ENCODE peak calls at places on chromosomes 4 and X, in five cellular contexts. H is stomach, C is GM13976, Z is heart left ventricle, O is ovary. Q is an unnamed sample.

GRCh38 chrX:23822397-23822796 is 39.4 kb downstream of the SAT1 start:
- DNase-seq in O (no peak), Z (no peak), C (no peak), H (no peak), Q (no peak)

GRCh38 chr4:7313361-7313811 is 121.0 kb downstream of the SORCS2 start:
- DNase-seq in Z (no peak), H (no peak), O (peak; percentile 62), C (no peak), Q (no peak)

GRCh38 chrX:114611018-114611619 is 27.2 kb downstream of the HTR2C start:
- DNase-seq in Z (peak; percentile 15), C (peak; percentile 41), O (no peak), H (peak; percentile 32), Q (no peak)

GRCh38 chrX:47366051-47366722 is 4.2 kb upstream of the ZNF157 start:
- DNase-seq in Z (peak; percentile 67), C (peak; percentile 72), O (peak; percentile 68), H (peak; percentile 47), Q (peak; percentile 58)

GRCh38 chrX:105872921-105873320 is 50.6 kb downstream of the NRK start:
- DNase-seq in H (no peak), Z (no peak), O (no peak), C (no peak), Q (no peak)

GRCh38 chrX:13791559-13791958 is 25.3 kb downstream of the GPM6B start:
- DNase-seq in O (no peak), H (no peak), C (no peak), Z (no peak), Q (no peak)

GRCh38 chr4:124711469-124712416 is 789 bp downstream of the ANKRD50 start:
- DNase-seq in C (peak; percentile 27), O (no peak), H (peak; percentile 55), Z (peak; percentile 30), Q (peak; percentile 69)

GRCh38 chr4:80097395-80098177 is 24.6 kb upstream of the ANTXR2 start:
- DNase-seq in O (no peak), Z (peak; percentile 74), H (no peak), C (no peak), Q (no peak)

GRCh38 chr4:75844151-75844662 is 58.0 kb downstream of the PPEF2 start:
- DNase-seq in C (no peak), Z (no peak), H (no peak), O (no peak), Q (no peak)

GRCh38 chr4:2802618-2803531 is 10.0 kb downstream of the SH3BP2 start:
- DNase-seq in C (no peak), Z (no peak), H (no peak), O (no peak), Q (peak; percentile 53)

GRCh38 chrX:19072372-19072771 is 49.9 kb downstream of the ADGRG2 start:
- DNase-seq in H (no peak), Z (no peak), O (no peak), C (no peak), Q (no peak)

GRCh38 chr4:70925899-70926635 is 23.9 kb downstream of the MOB1B start:
- DNase-seq in C (peak; percentile 50), H (no peak), O (no peak), Z (no peak), Q (no peak)

GRCh38 chrX:821311-822178 is 191.0 kb downstream of the SHOX start:
- DNase-seq in C (no peak), Z (no peak), H (no peak), O (no peak), Q (no peak)

GRCh38 chrX:11579856-11580595 is 85.7 kb downstream of the ARHGAP6 start:
- DNase-seq in C (no peak), O (no peak), H (no peak), Z (no peak), Q (no peak)

GRCh38 chr4:1215347-1216075 is 33.4 kb downstream of the CTBP1 start:
- DNase-seq in O (no peak), Z (no peak), C (peak; percentile 71), H (peak; percentile 43), Q (no peak)

GRCh38 chr4:82591592-82591991 is 29.8 kb upstream of the TMEM150C start:
- DNase-seq in H (no peak), C (no peak), O (no peak), Z (no peak), Q (no peak)

GRCh38 chrX:22628275-22628674 is 355.6 kb downstream of the CBLL2 start:
- DNase-seq in Z (peak; percentile 26), H (no peak), C (no peak), O (no peak), Q (no peak)

GRCh38 chr4:128335541-128335940 is 47.9 kb upstream of the PGRMC2 start:
- DNase-seq in Z (no peak), O (no peak), C (no peak), H (no peak), Q (no peak)

GRCh38 chr4:15197005-15197404 is 194.7 kb downstream of the CPEB2 start:
- DNase-seq in O (no peak), H (no peak), C (no peak), Z (no peak), Q (no peak)

GRCh38 chr4:176002007-176002623 is 63.5 kb upstream of the WDR17 start:
- DNase-seq in H (peak; percentile 35), O (no peak), C (peak; percentile 70), Z (no peak), Q (peak; percentile 61)

GRCh38 chr4:158825443-158826036 is 56.7 kb downstream of the FNIP2 start:
- DNase-seq in H (no peak), O (no peak), Z (no peak), C (no peak), Q (no peak)

GRCh38 chr4:71680706-71681105 is 103.2 kb downstream of the GC start:
- DNase-seq in Z (no peak), H (no peak), O (no peak), C (no peak), Q (no peak)

GRCh38 chrX:98029861-98030260 is 1146.2 kb downstream of the RPA4 start:
- DNase-seq in H (no peak), C (no peak), Z (no peak), O (no peak), Q (peak; percentile 45)

GRCh38 chr4:183106839-183107238 is 7.8 kb downstream of the WWC2 start:
- DNase-seq in Z (no peak), H (no peak), O (no peak), C (no peak), Q (no peak)

GRCh38 chr4:183111452-183111885 is 12.4 kb downstream of the WWC2 start:
- DNase-seq in Z (no peak), C (no peak), O (no peak), H (no peak), Q (no peak)

GRCh38 chr4:183105092-183105491 is 6.0 kb downstream of the WWC2 start:
- DNase-seq in C (no peak), O (no peak), Z (no peak), H (no peak), Q (no peak)

GRCh38 chr4:183110244-183110643 is 11.2 kb downstream of the WWC2 start:
- DNase-seq in O (no peak), Z (no peak), C (no peak), H (no peak), Q (no peak)

GRCh38 chr4:183107891-183108459 is 8.9 kb downstream of the WWC2 start:
- DNase-seq in H (no peak), O (no peak), C (no peak), Z (no peak), Q (no peak)
- TF ChIP-seq CTCF in H (no peak), O (no peak), C (no peak), Z (no peak), Q (no peak)

GRCh38 chr4:94375364-94375763 is 32.7 kb upstream of the HPGDS start:
- DNase-seq in H (no peak), Z (no peak), O (no peak), C (no peak), Q (no peak)
- TF ChIP-seq CTCF in H (no peak), Z (no peak), O (no peak), C (no peak), Q (no peak)

GRCh38 chrX:91414710-91415109 is 19.9 kb upstream of the PABPC5 start:
- DNase-seq in O (no peak), C (peak; percentile 4), Z (no peak), H (no peak), Q (no peak)
- TF ChIP-seq CTCF in O (no peak), C (no peak), Z (peak; percentile 41), H (no peak), Q (peak; percentile 15)

GRCh38 chrX:77597090-77597489 is 149.9 kb downstream of the FGF16 start:
- DNase-seq in C (no peak), O (no peak), H (no peak), Z (no peak), Q (no peak)
- TF ChIP-seq CTCF in C (no peak), O (no peak), H (no peak), Z (peak; percentile 41), Q (peak; percentile 46)

DNA sequence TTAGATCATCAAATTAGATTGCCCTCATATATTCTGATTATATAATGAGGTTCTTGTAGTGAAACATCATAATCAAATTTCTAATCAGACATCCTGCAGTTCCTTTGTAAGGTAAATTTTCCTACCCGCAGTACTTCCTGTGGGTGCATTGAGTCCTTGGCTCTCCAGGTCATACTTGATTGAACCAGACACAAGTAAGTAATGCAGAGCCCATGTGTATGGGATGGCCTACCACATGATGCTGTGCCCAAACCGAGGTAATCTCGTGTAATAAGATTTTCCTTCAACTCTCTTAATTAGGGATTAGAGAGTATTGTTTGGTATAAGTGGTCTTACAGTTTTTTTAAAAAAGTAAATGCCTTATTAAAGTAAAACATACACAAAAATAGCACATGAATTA is 1841.8 kb downstream of the PCDH7 start:
- DNase-seq in H (no peak), O (no peak), C (no peak), Z (no peak), Q (no peak)
- TF ChIP-seq CTCF in H (no peak), O (no peak), C (no peak), Z (no peak), Q (no peak)

DNA sequence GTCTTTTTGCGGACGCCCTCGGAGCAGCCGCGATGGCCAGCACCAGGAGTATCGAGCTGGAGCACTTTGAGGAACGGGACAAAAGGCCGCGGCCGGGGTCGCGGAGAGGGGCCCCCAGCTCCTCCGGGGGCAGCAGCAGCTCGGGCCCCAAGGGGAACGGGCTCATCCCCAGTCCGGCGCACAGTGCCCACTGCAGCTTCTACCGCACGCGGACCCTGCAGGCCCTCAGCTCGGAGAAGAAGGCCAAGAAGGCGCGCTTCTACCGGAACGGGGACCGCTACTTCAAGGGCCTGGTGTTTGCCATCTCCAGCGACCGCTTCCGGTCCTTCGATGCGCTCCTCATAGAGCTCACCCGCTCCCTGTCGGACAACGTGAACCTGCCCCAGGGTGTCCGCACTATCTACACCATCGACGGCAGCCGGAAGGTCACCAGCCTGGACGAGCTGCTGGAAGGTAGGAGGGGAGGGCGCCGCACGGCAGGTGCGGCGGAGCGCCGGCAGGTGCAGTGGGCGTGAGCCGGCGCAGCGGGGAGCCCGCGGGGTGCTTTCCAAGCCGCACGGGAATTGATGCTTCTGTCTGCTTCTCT is 844 bp downstream of the DCLK2 start:
- DNase-seq in O (peak; percentile 47), H (no peak), C (peak; percentile 59), Z (peak; percentile 29), Q (peak; percentile 45)
- TF ChIP-seq CTCF in O (no peak), H (no peak), C (no peak), Z (no peak), Q (no peak)

GRCh38 chrX:17374619-17375360 is at the start of gene NHS:
- DNase-seq in Z (peak; percentile 61), O (peak; percentile 78), C (no peak), H (peak; percentile 65), Q (peak; percentile 50)
- TF ChIP-seq CTCF in Z (peak; percentile 48), O (peak; percentile 33), C (no peak), H (peak; percentile 60), Q (peak; percentile 17)

GRCh38 chrX:110341189-110342035 is 17.2 kb upstream of the RTL9 start:
- DNase-seq in C (peak; percentile 12), H (no peak), Z (no peak), O (no peak), Q (no peak)

GRCh38 chrX:110346681-110347080 is 12.0 kb upstream of the RTL9 start:
- DNase-seq in C (no peak), O (peak; percentile 30), H (peak; percentile 27), Z (peak; percentile 16), Q (no peak)
- TF ChIP-seq CTCF in C (no peak), O (no peak), H (no peak), Z (no peak), Q (no peak)